ENCODE peak calls at places on chromosomes 2 and 18, in six cellular contexts. G is fibroblast of pulmonary artery, O is K562, K is stomach, L is NB4, R is cardiac fibroblast. X is an unnamed sample.

GRCh38 chr2:232687382-232688160 is 9.6 kb upstream of the GIGYF2 start:
- DNase-seq in G (no peak), O (no peak), K (no peak), L (no peak), R (no peak), X (no peak)

GRCh38 chr2:224104668-224105386 is 65.7 kb upstream of the SERPINE2 start:
- DNase-seq in G (no peak), O (no peak), K (no peak), L (no peak), R (no peak), X (no peak)

GRCh38 chr2:240965296-240965904 is 33.0 kb upstream of the SNED1 start:
- DNase-seq in G (peak), O (no peak), K (peak), L (peak), R (peak), X (no peak)

GRCh38 chr2:48508461-48509124 is 21.4 kb upstream of the STON1 start:
- DNase-seq in G (peak), O (peak), K (no peak), L (peak), R (peak), X (peak)

GRCh38 chr18:25456284-25456683 is 104.3 kb upstream of the ZNF521 start:
- DNase-seq in G (no peak), O (peak), K (no peak), L (no peak), R (no peak), X (no peak)

GRCh38 chr2:185608799-185609198 is 129.8 kb upstream of the FSIP2 start:
- DNase-seq in G (no peak), O (no peak), K (no peak), L (peak), R (no peak), X (peak)

GRCh38 chr2:119117408-119117807 is 41.1 kb downstream of the C1QL2 start:
- DNase-seq in G (no peak), O (no peak), K (no peak), L (no peak), R (no peak), X (no peak)

GRCh38 chr2:218607436-218608115 is at the start of gene PLCD4:
- DNase-seq in G (peak), O (no peak), K (no peak), L (no peak), R (peak), X (peak)

GRCh38 chr2:167944825-167945659 is 302.4 kb downstream of the STK39 start:
- DNase-seq in G (peak), O (peak), K (no peak), L (no peak), R (peak), X (peak)

GRCh38 chr18:38940863-38941531 is 1375.4 kb upstream of the CELF4 start:
- DNase-seq in G (peak), O (peak), K (no peak), L (peak), R (peak), X (peak)

GRCh38 chr2:44051948-44052347 is 56.2 kb upstream of the LRPPRC start:
- DNase-seq in G (no peak), O (no peak), K (no peak), L (no peak), R (no peak), X (no peak)

GRCh38 chr2:2152451-2152850 is 178.6 kb downstream of the MYT1L start:
- DNase-seq in G (no peak), O (no peak), K (no peak), L (no peak), R (no peak), X (no peak)

GRCh38 chr18:79630266-79631095 is 49.1 kb upstream of the CTDP1 start:
- DNase-seq in G (no peak), O (no peak), K (peak), L (peak), R (no peak), X (no peak)

GRCh38 chr2:136538489-136538888 is 226.9 kb upstream of the THSD7B start:
- DNase-seq in G (no peak), O (no peak), K (no peak), L (no peak), R (no peak), X (no peak)

GRCh38 chr2:39583781-39584180 is 81.9 kb upstream of the TMEM178A start:
- DNase-seq in G (no peak), O (no peak), K (no peak), L (no peak), R (no peak), X (no peak)

GRCh38 chr2:39584283-39584972 is 81.3 kb upstream of the TMEM178A start:
- DNase-seq in G (peak), O (no peak), K (no peak), L (no peak), R (peak), X (peak)

GRCh38 chr2:39581866-39582265 is 83.9 kb upstream of the TMEM178A start:
- DNase-seq in G (no peak), O (no peak), K (no peak), L (no peak), R (no peak), X (no peak)

GRCh38 chr2:39587168-39587567 is 78.5 kb upstream of the TMEM178A start:
- DNase-seq in G (no peak), O (no peak), K (no peak), L (no peak), R (no peak), X (no peak)

DNA sequence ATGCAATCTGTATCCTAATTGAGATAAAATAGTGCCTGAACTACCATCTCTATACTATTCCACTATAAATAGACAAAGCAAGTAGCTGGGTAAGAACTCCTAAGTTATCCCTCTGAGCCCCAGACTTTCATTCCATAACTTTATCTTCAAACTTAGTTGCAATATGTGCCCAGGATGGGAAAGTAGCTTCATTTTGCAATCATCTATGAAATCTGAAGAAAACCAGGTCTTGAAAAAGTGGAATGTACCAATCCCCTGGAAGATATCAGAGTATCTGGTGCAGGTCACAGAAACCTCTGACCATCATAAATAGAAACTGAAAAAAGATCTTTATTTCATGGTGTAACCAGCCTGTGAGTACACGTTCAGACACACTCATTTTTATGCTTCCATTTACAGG is 78.1 kb upstream of the TMEM178A start:
- DNase-seq in G (no peak), O (no peak), K (no peak), L (no peak), R (no peak), X (no peak)
- TF ChIP-seq CTCF in G (no peak), O (no peak), K (no peak), L (no peak), R (no peak), X (no peak)

GRCh38 chr2:230983566-230983965 is 12.4 kb upstream of the SPATA3 start:
- DNase-seq in G (no peak), O (no peak), K (no peak), L (no peak), R (no peak), X (no peak)
- H3K4me3 ChIP-seq in G (no peak), O (no peak), K (no peak), L (no peak), R (no peak), X (no peak)

GRCh38 chr2:215790548-215791421 is 222.6 kb downstream of the MREG start:
- DNase-seq in G (no peak), O (no peak), K (no peak), L (no peak), R (no peak), X (no peak)
- TF ChIP-seq CTCF in G (no peak), O (no peak), K (no peak), L (no peak), R (no peak), X (no peak)

GRCh38 chr2:159811232-159811631 is 13.2 kb upstream of the CD302 start:
- DNase-seq in G (no peak), O (no peak), K (no peak), L (no peak), R (no peak), X (no peak)
- H3K4me3 ChIP-seq in G (no peak), O (no peak), K (no peak), L (no peak), R (no peak), X (no peak)

X was measured in fibroblast of the aortic adventitia.